ENCODE peak calls at places on chromosomes 4 and X, in six cellular contexts. L, J, D, H, C and K are unnamed samples.

GRCh38 chrX:155070975-155071693 is at the start of the genes BRCC3, CMC4 and MTCP1:
- DNase-seq in D (peak), J (peak), L (peak), H (peak), C (peak), K (peak)

GRCh38 chr4:125389713-125390112 is 75.0 kb downstream of the FAT4 start:
- DNase-seq in L (no peak), J (no peak), C (peak), D (no peak), H (peak), K (no peak)

GRCh38 chrX:26915064-26915463 is 548.1 kb downstream of the PPP4R3C start:
- DNase-seq in D (no peak), H (peak), C (no peak), L (no peak), J (no peak), K (no peak)

GRCh38 chr4:141215030-141215429 is 5.7 kb upstream of the ZNF330 start:
- DNase-seq in H (no peak), J (no peak), C (peak), L (no peak), D (no peak), K (no peak)

GRCh38 chr4:2155246-2155645 is 86.7 kb downstream of the HAUS3 start:
- DNase-seq in D (no peak), L (no peak), J (no peak), H (no peak), C (no peak), K (no peak)

GRCh38 chrX:125765347-125765746 is 400.7 kb downstream of the DCAF12L2 start:
- DNase-seq in J (no peak), D (no peak), H (no peak), C (no peak), L (no peak), K (no peak)

GRCh38 chr4:168766537-168767316 is 243.3 kb downstream of the CBR4 start:
- DNase-seq in J (no peak), C (peak), D (no peak), H (no peak), L (no peak), K (no peak)

GRCh38 chr4:7372673-7373072 is 62.1 kb downstream of the PSAPL1 start:
- DNase-seq in C (peak), J (no peak), L (no peak), H (no peak), D (no peak), K (no peak)

GRCh38 chrX:50206753-50207152 is 2.2 kb downstream of the CCNB3 start:
- DNase-seq in D (no peak), C (no peak), H (no peak), J (no peak), L (no peak), K (no peak)

GRCh38 chrX:47958943-47959342 is 44.8 kb downstream of the ZNF182 start:
- DNase-seq in C (peak), L (no peak), D (no peak), J (no peak), H (no peak), K (no peak)

GRCh38 chr4:47713156-47713834 is 124.6 kb downstream of the CORIN start:
- DNase-seq in H (no peak), J (no peak), L (no peak), C (no peak), D (no peak), K (no peak)

GRCh38 chrX:80285131-80285773 is 135.0 kb upstream of the TENT5D start:
- DNase-seq in H (peak), C (peak), D (no peak), J (no peak), L (no peak), K (peak)

GRCh38 chrX:115393271-115393670 is 103.8 kb downstream of the LUZP4 start:
- DNase-seq in H (peak), L (no peak), C (peak), J (no peak), D (no peak), K (no peak)

GRCh38 chr4:102780476-102781144 is 19.8 kb upstream of the MANBA start:
- DNase-seq in C (peak), H (peak), D (no peak), J (no peak), L (no peak), K (no peak)

GRCh38 chrX:105725228-105725627 is 97.1 kb upstream of the NRK start:
- DNase-seq in C (no peak), H (no peak), L (no peak), J (no peak), D (no peak), K (no peak)

GRCh38 chrX:50081282-50081955 is 119.4 kb downstream of the AKAP4 start:
- DNase-seq in C (peak), J (peak), H (no peak), L (no peak), D (no peak), K (peak)

GRCh38 chrX:76253432-76253831 is 80.6 kb downstream of the PBDC1 start:
- DNase-seq in J (no peak), D (no peak), H (peak), C (peak), L (no peak), K (peak)

GRCh38 chrX:20547649-20548051 is 280.9 kb upstream of the RPS6KA3 start:
- DNase-seq in L (no peak), J (no peak), D (no peak), C (peak), H (peak), K (no peak)

GRCh38 chr4:151860561-151861093 is 99.8 kb upstream of the GATB start:
- DNase-seq in L (no peak), D (no peak), H (no peak), C (no peak), J (no peak), K (no peak)

GRCh38 chr4:146637853-146638800 is 566 bp upstream of the POU4F2 start:
- DNase-seq in C (no peak), L (no peak), D (no peak), H (no peak), J (no peak), K (no peak)

GRCh38 chr4:73068496-73069337 is 799 bp downstream of the COX18 start:
- DNase-seq in C (peak), L (no peak), D (no peak), J (no peak), H (peak), K (peak)

GRCh38 chr4:3342182-3342854 is 49.5 kb downstream of the RGS12 start:
- DNase-seq in L (no peak), H (no peak), J (no peak), D (peak), C (peak), K (no peak)

GRCh38 chr4:148305749-148306148 is 136.5 kb downstream of the NR3C2 start:
- DNase-seq in H (no peak), D (no peak), C (no peak), J (no peak), L (no peak), K (no peak)

GRCh38 chr4:153117554-153117953 is 86.7 kb upstream of the TRIM2 start:
- DNase-seq in J (no peak), D (no peak), C (no peak), L (no peak), H (no peak), K (no peak)

GRCh38 chr4:153116801-153117200 is 87.4 kb upstream of the TRIM2 start:
- DNase-seq in H (no peak), J (no peak), C (no peak), D (no peak), L (no peak), K (no peak)

GRCh38 chr4:153114771-153115321 is 89.4 kb upstream of the TRIM2 start:
- DNase-seq in J (no peak), L (no peak), C (peak), H (peak), D (no peak), K (no peak)

GRCh38 chr4:153115322-153116100 is 88.7 kb upstream of the TRIM2 start:
- DNase-seq in L (no peak), C (peak), J (peak), H (peak), D (no peak), K (peak)

DNA sequence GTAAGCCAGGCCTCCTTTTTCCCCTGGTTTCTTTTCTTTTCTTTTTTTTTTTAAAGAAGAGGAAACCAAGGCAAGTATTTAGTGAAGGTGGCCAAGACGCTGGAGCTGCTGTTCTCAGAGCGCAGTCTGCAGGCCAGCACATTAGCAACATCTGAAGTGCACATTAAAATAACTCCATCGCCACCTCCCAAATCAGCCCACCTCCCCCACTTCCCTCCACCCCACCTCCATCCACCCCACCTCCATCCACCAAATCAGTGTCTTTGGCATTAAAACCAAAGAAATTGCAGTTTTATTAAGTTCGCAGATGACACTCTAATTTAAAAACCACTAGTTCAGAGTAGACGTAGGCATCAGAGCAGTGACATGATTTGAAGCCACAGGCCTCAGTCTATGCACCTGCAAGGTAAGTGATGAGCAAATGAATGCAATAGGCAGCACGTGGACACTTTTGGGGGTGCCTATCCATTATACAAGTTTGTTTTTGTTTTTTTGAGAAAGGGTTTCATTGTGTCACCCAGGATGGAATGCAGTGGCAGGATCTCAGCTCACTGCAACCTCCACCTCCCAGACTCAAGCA is 88.1 kb upstream of the TRIM2 start:
- DNase-seq in J (no peak), C (no peak), H (no peak), L (no peak), D (no peak), K (no peak)
- TF ChIP-seq CTCF in J (no peak), C (no peak), H (no peak), L (no peak), D (no peak), K (no peak)

GRCh38 chr4:52659016-52659721 is at the start of gene USP46:
- DNase-seq in L (peak), D (peak), C (peak), J (peak), H (peak), K (peak)
- TF ChIP-seq CTCF in L (no peak), D (no peak), C (no peak), J (no peak), H (no peak), K (no peak)

GRCh38 chr4:164012396-164013027 is 518.0 kb downstream of the TMA16 start:
- DNase-seq in L (no peak), D (no peak), J (no peak), C (no peak), H (peak), K (no peak)
- TF ChIP-seq CTCF in L (no peak), D (no peak), J (no peak), C (no peak), H (peak), K (peak)

GRCh38 chr4:38318737-38319455 is 345.1 kb upstream of the KLF3 start:
- DNase-seq in J (peak), H (peak), D (peak), L (peak), C (peak), K (peak)

GRCh38 chr4:38319456-38320348 is 344.3 kb upstream of the KLF3 start:
- DNase-seq in J (peak), C (peak), D (peak), L (peak), H (peak), K (peak)

GRCh38 chr4:38320833-38321232 is 343.2 kb upstream of the KLF3 start:
- DNase-seq in D (no peak), L (no peak), H (no peak), J (no peak), C (no peak), K (no peak)

GRCh38 chr4:38322709-38323108 is 341.3 kb upstream of the KLF3 start:
- DNase-seq in J (no peak), H (no peak), D (no peak), C (peak), L (no peak), K (no peak)

GRCh38 chr4:38320349-38320707 is 343.7 kb upstream of the KLF3 start:
- DNase-seq in J (no peak), H (no peak), D (no peak), C (no peak), L (no peak), K (no peak)
- TF ChIP-seq CTCF in J (no peak), H (no peak), D (no peak), C (no peak), L (no peak), K (no peak)